ENCODE peak calls at places on chromosomes 12 and 14, in four cellular contexts. D is stromal cell of bone marrow, M is kidney glomerular epithelial cell, Q is fibroblast of the aortic adventitia. K is an unnamed sample.

GRCh38 chr14:22641851-22642250 is 2.3 kb downstream of the OR6J1 start:
- DNase-seq in D (no peak), M (no peak), Q (no peak), K (peak)

GRCh38 chr12:109770104-109770860 is 56.7 kb downstream of the FAM222A start:
- DNase-seq in D (no peak), M (no peak), Q (peak), K (no peak)

GRCh38 chr12:105253882-105254513 is 18.0 kb upstream of the APPL2 start:
- DNase-seq in D (peak), M (no peak), Q (peak), K (peak)

GRCh38 chr12:104741497-104742367 is 216.4 kb downstream of the SLC41A2 start:
- DNase-seq in D (no peak), M (no peak), Q (no peak), K (no peak)

GRCh38 chr14:72892879-72893635 is 844 bp downstream of the DPF3 start:
- DNase-seq in D (no peak), M (no peak), Q (peak), K (peak)

GRCh38 chr14:54572316-54572715 is 5.4 kb downstream of the SAMD4A start:
- DNase-seq in D (no peak), M (peak), Q (peak), K (peak)

GRCh38 chr14:55136868-55137785 is 8.1 kb downstream of the LGALS3 start:
- DNase-seq in D (peak), M (no peak), Q (peak), K (peak)

GRCh38 chr12:114952573-114953196 is 268.7 kb upstream of the TBX3 start:
- DNase-seq in D (no peak), M (no peak), Q (no peak), K (no peak)

GRCh38 chr14:77623201-77623600 is 6.8 kb upstream of the SPTLC2 start:
- DNase-seq in D (no peak), M (no peak), Q (no peak), K (no peak)

GRCh38 chr12:14393736-14394135 is 28.3 kb downstream of the ATF7IP start:
- DNase-seq in D (no peak), M (peak), Q (peak), K (peak)

GRCh38 chr12:52156757-52157565 is 34.9 kb downstream of the KRT80 start:
- DNase-seq in D (no peak), M (peak), Q (peak), K (peak)

GRCh38 chr12:132249747-132250478 is 79.5 kb downstream of the GALNT9 start:
- DNase-seq in D (no peak), M (no peak), Q (no peak), K (no peak)

GRCh38 chr12:124774054-124774461 is 89.6 kb downstream of the SCARB1 start:
- DNase-seq in D (no peak), M (no peak), Q (peak), K (no peak)

GRCh38 chr14:76955575-76956252 is 72.8 kb downstream of the IRF2BPL start:
- DNase-seq in D (no peak), M (peak), Q (no peak), K (peak)

GRCh38 chr14:21924479-21924878 is 250.9 kb upstream of the OR4E1 start:
- DNase-seq in D (no peak), M (no peak), Q (no peak), K (no peak)

GRCh38 chr12:11885261-11886038 is 185.3 kb upstream of the BCL2L14 start:
- DNase-seq in D (no peak), M (peak), Q (peak), K (peak)

GRCh38 chr14:72665259-72665658 is 228.6 kb downstream of the DPF3 start:
- DNase-seq in D (peak), M (peak), Q (peak), K (peak)

GRCh38 chr12:636632-637031 is 26.6 kb downstream of the NINJ2 start:
- DNase-seq in D (no peak), M (no peak), Q (no peak), K (no peak)

GRCh38 chr12:71157601-71158233 is at the start of gene TSPAN8:
- DNase-seq in D (no peak), M (no peak), Q (peak), K (no peak)

GRCh38 chr14:103910262-103910935 is 17.9 kb upstream of the TDRD9 start:
- DNase-seq in D (peak), M (peak), Q (peak), K (peak)

GRCh38 chr14:72679106-72679505 is 214.8 kb downstream of the DPF3 start:
- DNase-seq in D (no peak), M (no peak), Q (peak), K (peak)

GRCh38 chr14:48382961-48383360 is 707.6 kb upstream of the MDGA2 start:
- DNase-seq in D (no peak), M (no peak), Q (no peak), K (no peak)

GRCh38 chr14:64928239-64929002 is 14.1 kb downstream of the GPX2 start:
- DNase-seq in D (no peak), M (no peak), Q (no peak), K (no peak)

GRCh38 chr12:49796155-49796554 is 32.1 kb downstream of the NCKAP5L start:
- DNase-seq in D (no peak), M (no peak), Q (no peak), K (no peak)

GRCh38 chr12:82994117-82994516 is 307.4 kb downstream of the TMTC2 start:
- DNase-seq in D (no peak), M (no peak), Q (no peak), K (no peak)

GRCh38 chr14:95564060-95564459 is 29.2 kb downstream of the GLRX5 start:
- DNase-seq in D (peak), M (no peak), Q (peak), K (no peak)

GRCh38 chr14:91774138-91775096 is 42.5 kb upstream of the CATSPERB start:
- DNase-seq in D (no peak), M (no peak), Q (no peak), K (no peak)

K was measured in kidney tubule cell.